ENCODE peak calls at places on chromosomes 7 and 10, in seven cellular contexts. One of them, this sample, is unnamed.

GRCh38 chr10:71294091-71294561 is 24.9 kb upstream of the SLC29A3 start:
- DNase-seq in neural progenitor cell: no peak
- DNase-seq in kidney: no peak
- DNase-seq in A549: no peak
- DNase-seq in psoas muscle: no peak
- DNase-seq in PC-3: no peak
- DNase-seq in WERI-Rb-1: no peak
- DNase-seq in this sample: no peak

GRCh38 chr7:17560516-17560915 is 262.1 kb downstream of the AHR start:
- DNase-seq in A549: peak; percentile 13
- DNase-seq in WERI-Rb-1: no peak
- DNase-seq in neural progenitor cell: no peak
- DNase-seq in psoas muscle: no peak
- DNase-seq in kidney: no peak
- DNase-seq in PC-3: peak; percentile 81
- DNase-seq in this sample: no peak

GRCh38 chr10:91709394-91709798 is 76.5 kb upstream of the PPP1R3C start:
- DNase-seq in WERI-Rb-1: no peak
- DNase-seq in psoas muscle: no peak
- DNase-seq in neural progenitor cell: no peak
- DNase-seq in A549: no peak
- DNase-seq in kidney: no peak
- DNase-seq in PC-3: peak; percentile 14
- DNase-seq in this sample: no peak

GRCh38 chr7:74633451-74633921 is 24.0 kb upstream of the GTF2I start:
- DNase-seq in neural progenitor cell: no peak
- DNase-seq in WERI-Rb-1: no peak
- DNase-seq in PC-3: no peak
- DNase-seq in kidney: no peak
- DNase-seq in psoas muscle: no peak
- DNase-seq in A549: no peak
- DNase-seq in this sample: no peak

GRCh38 chr7:112019932-112020331 is 186.3 kb downstream of the DOCK4 start:
- DNase-seq in kidney: no peak
- DNase-seq in PC-3: no peak
- DNase-seq in psoas muscle: no peak
- DNase-seq in A549: no peak
- DNase-seq in WERI-Rb-1: no peak
- DNase-seq in neural progenitor cell: no peak
- DNase-seq in this sample: no peak

GRCh38 chr10:12588091-12588850 is 238.9 kb downstream of the CAMK1D start:
- DNase-seq in WERI-Rb-1: no peak
- DNase-seq in A549: no peak
- DNase-seq in PC-3: peak; percentile 63
- DNase-seq in kidney: no peak
- DNase-seq in neural progenitor cell: no peak
- DNase-seq in psoas muscle: no peak
- DNase-seq in this sample: no peak

GRCh38 chr10:91487914-91488577 is 77.9 kb downstream of the HECTD2 start:
- DNase-seq in WERI-Rb-1: no peak
- DNase-seq in A549: no peak
- DNase-seq in neural progenitor cell: no peak
- DNase-seq in psoas muscle: no peak
- DNase-seq in PC-3: no peak
- DNase-seq in kidney: no peak
- DNase-seq in this sample: no peak

GRCh38 chr10:62433901-62434300 is 59.7 kb downstream of the ZNF365 start:
- DNase-seq in kidney: no peak
- DNase-seq in PC-3: no peak
- DNase-seq in neural progenitor cell: no peak
- DNase-seq in psoas muscle: no peak
- DNase-seq in WERI-Rb-1: no peak
- DNase-seq in A549: no peak
- DNase-seq in this sample: no peak

GRCh38 chr7:11332186-11332864 is 358.7 kb downstream of the PHF14 start:
- DNase-seq in A549: no peak
- DNase-seq in kidney: no peak
- DNase-seq in PC-3: no peak
- DNase-seq in WERI-Rb-1: no peak
- DNase-seq in neural progenitor cell: no peak
- DNase-seq in psoas muscle: no peak
- DNase-seq in this sample: no peak

GRCh38 chr10:104989880-104990279 is 348.8 kb downstream of the SORCS3 start:
- DNase-seq in A549: no peak
- DNase-seq in neural progenitor cell: no peak
- DNase-seq in psoas muscle: no peak
- DNase-seq in PC-3: no peak
- DNase-seq in kidney: no peak
- DNase-seq in WERI-Rb-1: no peak
- DNase-seq in this sample: no peak

GRCh38 chr7:151542606-151543130 is 23.0 kb upstream of the RHEB start:
- DNase-seq in A549: no peak
- DNase-seq in PC-3: no peak
- DNase-seq in neural progenitor cell: no peak
- DNase-seq in psoas muscle: no peak
- DNase-seq in WERI-Rb-1: peak; percentile 29
- DNase-seq in kidney: no peak
- DNase-seq in this sample: no peak

GRCh38 chr10:60661627-60662026 is 116.7 kb upstream of the CDK1 start:
- DNase-seq in neural progenitor cell: no peak
- DNase-seq in A549: peak; percentile 47
- DNase-seq in kidney: no peak
- DNase-seq in PC-3: peak; percentile 94
- DNase-seq in WERI-Rb-1: no peak
- DNase-seq in psoas muscle: no peak
- DNase-seq in this sample: peak; percentile 83

GRCh38 chr7:99499356-99499712 is 747 bp downstream of the ZNF394 start:
- DNase-seq in psoas muscle: no peak
- DNase-seq in A549: no peak
- DNase-seq in WERI-Rb-1: no peak
- DNase-seq in neural progenitor cell: no peak
- DNase-seq in PC-3: no peak
- DNase-seq in kidney: no peak
- DNase-seq in this sample: no peak

GRCh38 chr7:107953924-107954303 is 49.0 kb downstream of the LAMB1 start:
- DNase-seq in WERI-Rb-1: no peak
- DNase-seq in A549: no peak
- DNase-seq in PC-3: peak; percentile 13
- DNase-seq in psoas muscle: no peak
- DNase-seq in kidney: no peak
- DNase-seq in neural progenitor cell: no peak
- DNase-seq in this sample: no peak

GRCh38 chr7:142753366-142753765 is 4.1 kb downstream of the PRSS1 start:
- DNase-seq in psoas muscle: no peak
- DNase-seq in PC-3: peak; percentile 67
- DNase-seq in A549: no peak
- DNase-seq in kidney: no peak
- DNase-seq in neural progenitor cell: no peak
- DNase-seq in WERI-Rb-1: no peak
- DNase-seq in this sample: no peak

GRCh38 chr7:140051822-140052221 is 10.9 kb downstream of the PARP12 start:
- DNase-seq in kidney: no peak
- DNase-seq in neural progenitor cell: no peak
- DNase-seq in WERI-Rb-1: no peak
- DNase-seq in PC-3: no peak
- DNase-seq in psoas muscle: no peak
- DNase-seq in A549: no peak
- DNase-seq in this sample: no peak

GRCh38 chr10:124346831-124347230 is 71.9 kb downstream of the OAT start:
- DNase-seq in kidney: no peak
- DNase-seq in A549: no peak
- DNase-seq in neural progenitor cell: no peak
- DNase-seq in WERI-Rb-1: no peak
- DNase-seq in psoas muscle: no peak
- DNase-seq in PC-3: no peak
- DNase-seq in this sample: no peak

GRCh38 chr10:59668081-59668480 is 41.6 kb downstream of the SLC16A9 start:
- DNase-seq in PC-3: no peak
- DNase-seq in WERI-Rb-1: no peak
- DNase-seq in neural progenitor cell: no peak
- DNase-seq in A549: no peak
- DNase-seq in kidney: no peak
- DNase-seq in psoas muscle: no peak
- DNase-seq in this sample: no peak

GRCh38 chr10:27390681-27391080 is 113.4 kb upstream of the RAB18 start:
- DNase-seq in A549: no peak
- DNase-seq in WERI-Rb-1: no peak
- DNase-seq in neural progenitor cell: no peak
- DNase-seq in kidney: no peak
- DNase-seq in psoas muscle: no peak
- DNase-seq in PC-3: peak; percentile 89
- DNase-seq in this sample: no peak

GRCh38 chr10:95281206-95281605 is 9.6 kb downstream of the PDLIM1 start:
- DNase-seq in PC-3: no peak
- DNase-seq in kidney: no peak
- DNase-seq in WERI-Rb-1: no peak
- DNase-seq in psoas muscle: no peak
- DNase-seq in A549: no peak
- DNase-seq in neural progenitor cell: no peak
- DNase-seq in this sample: no peak

GRCh38 chr10:129908406-129908805 is 55.7 kb downstream of the EBF3 start:
- DNase-seq in kidney: no peak
- DNase-seq in neural progenitor cell: no peak
- DNase-seq in WERI-Rb-1: no peak
- DNase-seq in A549: no peak
- DNase-seq in psoas muscle: no peak
- DNase-seq in PC-3: no peak
- DNase-seq in this sample: no peak

GRCh38 chr7:102444961-102445673 is 11.7 kb downstream of the ORAI2 start:
- DNase-seq in A549: no peak
- DNase-seq in WERI-Rb-1: no peak
- DNase-seq in kidney: no peak
- DNase-seq in psoas muscle: no peak
- DNase-seq in PC-3: no peak
- DNase-seq in neural progenitor cell: no peak
- DNase-seq in this sample: no peak
- H3K4me3 ChIP-seq in A549: no peak overlapping the region
- H3K4me3 ChIP-seq in WERI-Rb-1: no peak overlapping the region
- H3K4me3 ChIP-seq in kidney: no peak overlapping the region
- H3K4me3 ChIP-seq in psoas muscle: no peak overlapping the region
- H3K4me3 ChIP-seq in PC-3: no peak overlapping the region
- H3K4me3 ChIP-seq in neural progenitor cell: no peak overlapping the region
- H3K4me3 ChIP-seq in this sample: no peak overlapping the region

DNA sequence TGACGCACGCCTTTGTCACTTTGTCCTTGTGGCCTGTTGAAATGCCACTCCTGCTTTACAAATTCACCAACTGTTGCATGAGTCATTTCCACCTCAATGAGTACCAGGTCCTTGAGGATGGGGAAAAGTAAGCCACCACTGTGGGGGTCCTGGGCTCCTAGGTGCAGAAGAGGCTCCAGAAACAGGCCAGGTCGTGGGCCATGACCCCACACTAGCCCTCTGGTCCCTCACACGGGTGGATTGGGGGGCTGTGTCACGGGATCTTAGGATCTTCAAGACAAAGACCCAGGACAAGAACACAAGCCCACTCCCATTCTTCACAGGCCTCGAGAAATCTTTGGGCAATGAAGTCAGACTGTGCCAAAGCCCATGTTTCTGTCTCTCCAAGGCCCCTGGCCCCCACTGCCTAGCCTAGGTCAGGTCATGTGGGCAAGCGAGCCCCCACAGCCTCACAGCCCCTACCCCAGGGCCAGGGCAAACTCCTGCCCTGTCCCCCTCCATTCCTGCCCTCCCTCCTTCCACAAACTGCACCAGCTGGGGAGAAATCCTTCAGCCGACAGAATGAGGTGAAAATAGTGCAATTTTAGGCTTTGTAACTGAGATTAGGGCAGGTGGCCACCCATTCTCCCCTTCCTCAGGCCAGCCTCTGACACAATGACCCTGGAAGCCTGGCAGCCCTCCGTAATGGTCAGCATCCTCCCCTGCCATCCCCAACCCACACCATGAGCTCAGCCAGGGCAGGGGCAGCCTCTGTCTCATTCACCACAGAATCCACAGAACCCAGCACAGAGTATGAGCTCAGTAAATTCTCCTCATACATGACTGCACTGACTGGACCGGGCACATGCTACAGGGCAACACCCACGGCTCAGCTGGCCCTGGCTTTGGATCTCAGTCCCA is 8.3 kb downstream of the GPRIN2 start:
- DNase-seq in WERI-Rb-1: peak; percentile 5
- DNase-seq in kidney: peak; percentile 69
- DNase-seq in psoas muscle: peak; percentile 15
- DNase-seq in A549: no peak
- DNase-seq in neural progenitor cell: no peak
- DNase-seq in PC-3: peak; percentile 24
- DNase-seq in this sample: no peak
- TF ChIP-seq CTCF in WERI-Rb-1: no peak
- TF ChIP-seq CTCF in kidney: no peak
- TF ChIP-seq CTCF in psoas muscle: no peak
- TF ChIP-seq CTCF in A549: no peak
- TF ChIP-seq CTCF in neural progenitor cell: no peak
- TF ChIP-seq CTCF in PC-3: no peak
- TF ChIP-seq CTCF in this sample: no peak

DNA sequence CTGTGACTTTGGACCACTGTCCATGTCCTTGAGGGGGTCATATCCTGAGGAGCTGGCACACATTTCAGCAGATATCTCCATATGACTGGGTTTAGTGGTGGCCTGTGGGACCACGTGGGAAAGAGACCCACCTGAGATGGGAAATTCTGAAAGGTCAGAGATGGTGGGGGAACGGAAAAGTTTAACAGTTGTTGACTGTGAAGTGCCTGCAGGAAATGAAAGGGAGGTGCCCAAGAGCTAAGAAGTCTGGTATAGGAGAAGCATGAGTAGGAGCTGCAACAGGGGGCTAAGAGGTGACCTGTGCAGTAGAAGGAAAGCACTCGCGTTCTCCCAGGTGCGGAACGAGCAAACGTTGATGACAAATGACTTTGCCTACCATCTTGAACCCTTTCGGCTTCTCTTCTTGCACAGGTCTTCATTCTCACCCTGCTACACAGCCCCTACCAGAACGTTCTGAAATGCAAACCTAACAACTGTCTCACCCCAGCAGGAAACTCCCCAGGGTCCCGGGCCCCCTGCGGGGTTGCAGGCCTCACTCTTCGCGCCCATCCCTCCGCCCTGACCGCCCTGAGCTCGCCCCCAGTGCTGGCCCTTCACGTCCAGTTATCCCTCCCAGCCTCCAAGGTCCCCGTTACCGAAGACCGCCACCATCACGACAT is 9.8 kb upstream of the FXYD4 start:
- DNase-seq in PC-3: no peak
- DNase-seq in neural progenitor cell: no peak
- DNase-seq in WERI-Rb-1: no peak
- DNase-seq in A549: no peak
- DNase-seq in kidney: no peak
- DNase-seq in psoas muscle: no peak
- DNase-seq in this sample: no peak
- H3K27ac ChIP-seq in PC-3: no peak overlapping the region
- H3K27ac ChIP-seq in neural progenitor cell: no peak overlapping the region
- H3K27ac ChIP-seq in WERI-Rb-1: no peak overlapping the region
- H3K27ac ChIP-seq in A549: peak overlapping the region; percentile 79
- H3K27ac ChIP-seq in kidney: peak overlapping the region; percentile 88
- H3K27ac ChIP-seq in psoas muscle: peak overlapping the region; percentile 9
- H3K27ac ChIP-seq in this sample: no peak overlapping the region

DNA sequence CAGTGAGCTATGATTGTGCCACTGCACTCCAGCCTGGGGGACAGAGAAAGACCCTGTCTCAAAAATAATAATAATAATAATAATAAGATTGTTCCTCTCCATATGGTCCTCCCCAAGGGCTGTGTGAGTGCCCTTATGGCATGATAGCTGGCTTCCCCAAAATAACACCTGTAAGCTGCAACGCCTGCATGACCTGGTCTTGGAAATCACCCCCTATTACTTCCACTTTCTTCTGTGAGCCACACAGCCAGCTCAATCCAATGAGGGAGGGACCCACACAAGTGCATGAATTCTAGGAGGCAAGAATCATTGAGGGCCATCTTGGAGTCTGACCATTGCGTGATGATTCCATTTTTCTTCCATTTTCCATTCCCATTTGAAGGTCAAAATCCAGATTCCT is 82.7 kb upstream of the CALN1 start:
- DNase-seq in A549: no peak
- DNase-seq in PC-3: no peak
- DNase-seq in kidney: no peak
- DNase-seq in WERI-Rb-1: no peak
- DNase-seq in neural progenitor cell: no peak
- DNase-seq in psoas muscle: no peak
- DNase-seq in this sample: no peak
- H3K4me3 ChIP-seq in A549: no peak overlapping the region
- H3K4me3 ChIP-seq in PC-3: no peak overlapping the region
- H3K4me3 ChIP-seq in kidney: no peak overlapping the region
- H3K4me3 ChIP-seq in WERI-Rb-1: no peak overlapping the region
- H3K4me3 ChIP-seq in neural progenitor cell: no peak overlapping the region
- H3K4me3 ChIP-seq in psoas muscle: no peak overlapping the region
- H3K4me3 ChIP-seq in this sample: no peak overlapping the region

This sample was measured in brain microvascular endothelial cell.